ENCODE peak calls at places on chromosomes 4 and X, in six cellular contexts. H, G, L, J, C and N are unnamed samples.

GRCh38 chrX:140475025-140475424 is 29.8 kb downstream of the SOX3 start:
- DNase-seq in H (no peak), G (no peak), L (no peak), J (no peak), C (no peak), N (no peak)

GRCh38 chr4:53541577-53542206 is 49.6 kb downstream of the LNX1 start:
- DNase-seq in H (no peak), G (no peak), L (no peak), J (no peak), C (no peak), N (no peak)

GRCh38 chr4:53764761-53765490 is 173.6 kb upstream of the LNX1 start:
- DNase-seq in H (no peak), G (no peak), L (no peak), J (no peak), C (no peak), N (no peak)

GRCh38 chr4:11488657-11489448 is 60.2 kb upstream of the HS3ST1 start:
- DNase-seq in H (no peak), G (no peak), L (no peak), J (no peak), C (no peak), N (no peak)

GRCh38 chr4:174918058-174918457 is at the start of gene ADAM29:
- DNase-seq in H (no peak), G (no peak), L (no peak), J (no peak), C (no peak), N (no peak)

GRCh38 chr4:170270628-170271027 is 180.9 kb upstream of the AADAT start:
- DNase-seq in H (no peak), G (no peak), L (no peak), J (no peak), C (no peak), N (no peak)

GRCh38 chr4:137310156-137310555 is 222.1 kb downstream of the PCDH18 start:
- DNase-seq in H (no peak), G (no peak), L (no peak), J (no peak), C (no peak), N (no peak)

GRCh38 chr4:185227131-185227551 is 17.7 kb downstream of the SNX25 start:
- DNase-seq in H (no peak), G (no peak), L (no peak), J (no peak), C (no peak), N (no peak)

GRCh38 chr4:165398570-165398969 is 19.8 kb downstream of the CPE start:
- DNase-seq in H (peak), G (no peak), L (no peak), J (peak), C (no peak), N (no peak)

GRCh38 chr4:176794151-176794550 is 1.4 kb upstream of the VEGFC start:
- DNase-seq in H (no peak), G (no peak), L (no peak), J (no peak), C (no peak), N (no peak)

GRCh38 chr4:5660185-5660584 is 48.2 kb downstream of the EVC2 start:
- DNase-seq in H (no peak), G (no peak), L (no peak), J (no peak), C (no peak), N (no peak)

GRCh38 chr4:39029752-39030694 is 2.2 kb downstream of the TMEM156 start:
- DNase-seq in H (no peak), G (no peak), L (no peak), J (no peak), C (no peak), N (no peak)

GRCh38 chrX:136227948-136228584 is 23.1 kb downstream of the MAP7D3 start:
- DNase-seq in H (no peak), G (no peak), L (no peak), J (no peak), C (no peak), N (no peak)

GRCh38 chr4:86924805-86925204 is 10.0 kb upstream of the AFF1 start:
- DNase-seq in H (no peak), G (no peak), L (no peak), J (no peak), C (no peak), N (no peak)
- TF ChIP-seq POLR2AphosphoS5 in H (no peak), G (no peak), L (no peak), J (no peak), C (no peak), N (no peak)

DNA sequence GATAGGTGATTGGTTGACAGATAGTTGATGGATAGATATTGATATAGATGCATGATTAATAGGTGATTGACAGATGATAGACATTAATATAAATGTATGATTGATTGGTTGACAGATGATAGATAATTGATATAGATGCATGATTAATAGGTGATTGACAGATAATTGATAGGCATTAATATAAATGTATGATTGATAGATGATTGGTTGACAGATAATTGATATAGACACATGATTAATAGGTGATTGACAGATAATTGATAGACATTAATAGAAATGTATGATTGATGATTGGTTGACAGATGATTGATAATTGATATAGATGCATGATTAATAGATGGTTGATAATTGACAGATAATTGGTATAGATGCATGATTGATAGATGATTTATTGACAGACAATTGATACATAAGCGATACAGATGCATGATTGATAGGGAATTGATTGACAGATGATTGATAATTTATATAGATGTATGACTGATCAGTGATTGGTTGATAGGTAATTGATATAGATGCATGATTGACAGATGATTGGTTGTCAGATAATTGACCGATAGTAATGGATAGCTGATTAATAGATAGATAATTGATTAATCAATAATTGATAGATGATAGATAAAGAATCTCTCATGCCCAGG is 44.9 kb upstream of the PPP2R3B start:
- DNase-seq in H (no peak), G (no peak), L (no peak), J (no peak), C (no peak), N (no peak)
- TF ChIP-seq POLR2AphosphoS5 in H (no peak), G (no peak), L (no peak), J (no peak), C (no peak), N (no peak)

GRCh38 chr4:121696641-121697461 is at the start of gene ANXA5:
- DNase-seq in H (peak), G (peak), L (peak), J (peak), C (peak), N (peak)
- TF ChIP-seq POLR2AphosphoS5 in H (peak), G (peak), L (peak), J (peak), C (peak), N (no peak)

GRCh38 chrX:103254921-103255455 is at the start of gene TCEAL8:
- DNase-seq in H (peak), G (peak), L (peak), J (peak), C (no peak), N (peak)
- TF ChIP-seq POLR2AphosphoS5 in H (peak), G (peak), L (peak), J (peak), C (no peak), N (peak)

GRCh38 chr4:7812191-7812860 is 127.3 kb downstream of the AFAP1 start:
- DNase-seq in H (no peak), G (no peak), L (no peak), J (no peak), C (no peak), N (no peak)

GRCh38 chr4:7814451-7814850 is 125.2 kb downstream of the AFAP1 start:
- DNase-seq in H (no peak), G (no peak), L (no peak), J (no peak), C (no peak), N (no peak)

GRCh38 chr4:7815562-7815961 is 124.1 kb downstream of the AFAP1 start:
- DNase-seq in H (no peak), G (no peak), L (no peak), J (no peak), C (no peak), N (no peak)

GRCh38 chr4:7812921-7813320 is 126.7 kb downstream of the AFAP1 start:
- DNase-seq in H (no peak), G (no peak), L (no peak), J (no peak), C (no peak), N (no peak)

GRCh38 chr4:7813674-7814073 is 126.0 kb downstream of the AFAP1 start:
- DNase-seq in H (no peak), G (no peak), L (no peak), J (no peak), C (no peak), N (no peak)
- TF ChIP-seq POLR2AphosphoS5 in H (no peak), G (peak), L (no peak), J (no peak), C (no peak), N (no peak)

GRCh38 chr4:48654015-48654664 is 125.9 kb downstream of the FRYL start:
- DNase-seq in H (no peak), G (no peak), L (no peak), J (no peak), C (no peak), N (no peak)

GRCh38 chr4:48651869-48652447 is 128.1 kb downstream of the FRYL start:
- DNase-seq in H (no peak), G (no peak), L (no peak), J (no peak), C (no peak), N (no peak)

GRCh38 chr4:48649505-48649904 is 130.6 kb downstream of the FRYL start:
- DNase-seq in H (no peak), G (no peak), L (no peak), J (no peak), C (no peak), N (no peak)

GRCh38 chr4:48653217-48654014 is 126.7 kb downstream of the FRYL start:
- DNase-seq in H (no peak), G (no peak), L (peak), J (no peak), C (no peak), N (no peak)
- TF ChIP-seq POLR2AphosphoS5 in H (no peak), G (no peak), L (peak), J (no peak), C (no peak), N (no peak)

GRCh38 chr4:99383833-99384392 is 31.4 kb upstream of the ADH1C start:
- DNase-seq in H (no peak), G (peak), L (no peak), J (no peak), C (no peak), N (no peak)
- TF ChIP-seq POLR2AphosphoS5 in H (no peak), G (peak), L (peak), J (no peak), C (no peak), N (peak)

GRCh38 chr4:159103406-159104131 is 690 bp downstream of the RAPGEF2 start:
- DNase-seq in H (no peak), G (peak), L (peak), J (peak), C (peak), N (peak)
- TF ChIP-seq POLR2AphosphoS5 in H (no peak), G (no peak), L (no peak), J (no peak), C (no peak), N (no peak)

GRCh38 chrX:68433155-68433980 is at the start of gene OPHN1:
- DNase-seq in H (peak), G (peak), L (peak), J (peak), C (no peak), N (peak)
- TF ChIP-seq POLR2AphosphoS5 in H (peak), G (peak), L (peak), J (no peak), C (no peak), N (peak)

GRCh38 chrX:97820170-97820569 is 936.5 kb downstream of the RPA4 start:
- DNase-seq in H (no peak), G (no peak), L (no peak), J (no peak), C (no peak), N (no peak)
- TF ChIP-seq POLR2AphosphoS5 in H (no peak), G (no peak), L (no peak), J (no peak), C (no peak), N (no peak)